ENCODE peak calls at places on chromosomes 5 and 9, in seven cellular contexts. P is pancreas; B is IMR-90; V is endothelial cell of umbilical vein; H is CD8-positive, alpha-beta T cell; X is brain microvascular endothelial cell; J is right atrium auricular region. O is an unnamed sample. For H3K27me3, the result is how much of the 10 kb centered on the place peaks cover.

GRCh38 chr5:21168557-21168956 is 1180.6 kb upstream of the CDH18 start:
- DNase-seq in P (no peak), B (no peak), V (no peak), H (no peak), X (no peak), J (no peak), O (no peak)

GRCh38 chr5:38378579-38378978 is 120.2 kb downstream of the EGFLAM start:
- DNase-seq in P (no peak), B (no peak), V (no peak), H (no peak), X (no peak), J (no peak), O (no peak)

GRCh38 chr9:89821081-89821480 is 216.3 kb downstream of the GADD45G start:
- DNase-seq in P (no peak), B (no peak), V (no peak), H (no peak), X (peak), J (peak), O (no peak)

GRCh38 chr5:72178910-72179815 is 71.9 kb downstream of the MAP1B start:
- DNase-seq in P (no peak), B (peak), V (no peak), H (no peak), X (peak), J (peak), O (peak)

GRCh38 chr5:92519717-92520632 is 1061.0 kb downstream of the NR2F1-AS1 start:
- DNase-seq in P (no peak), B (peak), V (no peak), H (no peak), X (no peak), J (no peak), O (no peak)

GRCh38 chr9:22044583-22044982 is 35.5 kb upstream of the CDKN2B start:
- DNase-seq in P (no peak), B (peak), V (peak), H (no peak), X (peak), J (no peak), O (no peak)

GRCh38 chr5:164053123-164053522 is 547.7 kb downstream of the MAT2B start:
- DNase-seq in P (no peak), B (peak), V (peak), H (no peak), X (no peak), J (no peak), O (no peak)

GRCh38 chr5:15008911-15009310 is 137.3 kb upstream of the ANKH start:
- DNase-seq in P (no peak), B (peak), V (no peak), H (no peak), X (peak), J (no peak), O (no peak)

GRCh38 chr5:57317341-57317740 is 143.5 kb downstream of the GPBP1 start:
- DNase-seq in P (no peak), B (no peak), V (no peak), H (no peak), X (peak), J (no peak), O (no peak)

GRCh38 chr9:95058795-95059386 is 258.6 kb downstream of the FANCC start:
- DNase-seq in P (no peak), B (peak), V (no peak), H (no peak), X (no peak), J (no peak), O (peak)

GRCh38 chr5:147690595-147690994 is 91.9 kb downstream of the JAKMIP2 start:
- DNase-seq in P (no peak), B (peak), V (no peak), H (no peak), X (no peak), J (no peak), O (no peak)

GRCh38 chr5:24773241-24773640 is 128.5 kb upstream of the CDH10 start:
- DNase-seq in P (no peak), B (no peak), V (no peak), H (no peak), X (no peak), J (no peak), O (no peak)

GRCh38 chr9:120366646-120367019 is 213.3 kb downstream of the CDK5RAP2 start:
- DNase-seq in P (no peak), B (peak), V (peak), H (no peak), X (peak), J (no peak), O (peak)

GRCh38 chr5:107570805-107571531 is 99.8 kb downstream of the EFNA5 start:
- DNase-seq in P (no peak), B (no peak), V (peak), H (peak), X (peak), J (no peak), O (no peak)

GRCh38 chr9:98533866-98534265 is 174.9 kb downstream of the GABBR2 start:
- DNase-seq in P (no peak), B (no peak), V (no peak), H (no peak), X (no peak), J (no peak), O (no peak)

GRCh38 chr5:57033103-57033502 is 81.2 kb upstream of the MIER3 start:
- DNase-seq in P (no peak), B (no peak), V (no peak), H (no peak), X (no peak), J (no peak), O (no peak)

GRCh38 chr9:106403081-106403480 is 459.9 kb upstream of the ZNF462 start:
- DNase-seq in P (no peak), B (no peak), V (no peak), H (no peak), X (peak), J (no peak), O (no peak)

GRCh38 chr9:116191757-116192415 is 38.3 kb downstream of the PAPPA start:
- DNase-seq in P (no peak), B (no peak), V (no peak), H (no peak), X (no peak), J (no peak), O (peak)

GRCh38 chr5:54013556-54014157 is 296.7 kb downstream of the ARL15 start:
- DNase-seq in P (no peak), B (peak), V (peak), H (no peak), X (peak), J (peak), O (peak)

GRCh38 chr5:171157775-171158174 is 151.3 kb upstream of the TLX3 start:
- DNase-seq in P (no peak), B (no peak), V (no peak), H (no peak), X (no peak), J (no peak), O (no peak)

GRCh38 chr9:4298255-4299005 is 1.4 kb downstream of the GLIS3 start:
- DNase-seq in P (peak), B (peak), V (peak), H (peak), X (no peak), J (peak), O (peak)

GRCh38 chr5:164188733-164189148 is 683.3 kb downstream of the MAT2B start:
- DNase-seq in P (no peak), B (no peak), V (peak), H (no peak), X (no peak), J (no peak), O (peak)

GRCh38 chr5:94388773-94389514 is 229.5 kb downstream of the KIAA0825 start:
- DNase-seq in P (no peak), B (no peak), V (no peak), H (no peak), X (no peak), J (no peak), O (no peak)

GRCh38 chr9:74803366-74804017 is 84.2 kb downstream of the TRPM6 start:
- DNase-seq in P (no peak), B (no peak), V (no peak), H (no peak), X (no peak), J (no peak), O (no peak)

GRCh38 chr5:124718376-124718775 is 28.1 kb downstream of the ZNF608 start:
- DNase-seq in P (no peak), B (no peak), V (peak), H (no peak), X (no peak), J (no peak), O (peak)

GRCh38 chr9:127654619-127655018 is 42.5 kb downstream of the STXBP1 start:
- DNase-seq in P (no peak), B (no peak), V (no peak), H (no peak), X (no peak), J (no peak), O (no peak)

GRCh38 chr5:138753794-138754698 is 821 bp downstream of the CTNNA1 start:
- DNase-seq in P (peak), B (peak), V (peak), H (peak), X (peak), J (peak), O (peak)

GRCh38 chr9:16002816-16003215 is 450.0 kb downstream of the CCDC171 start:
- DNase-seq in P (no peak), B (peak), V (no peak), H (no peak), X (peak), J (no peak), O (no peak)

GRCh38 chr9:71767421-71768321 is 642 bp downstream of the CEMIP2 start:
- DNase-seq in P (peak), B (peak), V (peak), H (no peak), X (no peak), J (no peak), O (peak)

GRCh38 chr5:179230061-179230461 is 115.2 kb downstream of the ADAMTS2 start:
- DNase-seq in P (no peak), B (no peak), V (no peak), H (no peak), X (no peak), J (peak), O (no peak)

GRCh38 chr5:159310492-159310891 is 19.8 kb downstream of the IL12B start:
- DNase-seq in P (no peak), B (no peak), V (no peak), H (peak), X (peak), J (no peak), O (no peak)

GRCh38 chr5:77972545-77973252 is 196.6 kb upstream of the TBCA start:
- DNase-seq in P (no peak), B (no peak), V (no peak), H (no peak), X (no peak), J (no peak), O (no peak)

GRCh38 chr5:976849-977751 is 31.5 kb upstream of the NKD2 start:
- DNase-seq in P (no peak), B (no peak), V (no peak), H (no peak), X (no peak), J (no peak), O (no peak)

GRCh38 chr9:72362680-72363139 is 2.3 kb downstream of the ZFAND5 start:
- DNase-seq in P (no peak), B (peak), V (peak), H (peak), X (peak), J (peak), O (peak)

GRCh38 chr5:35012796-35013195 is 35.0 kb downstream of the AGXT2 start:
- DNase-seq in P (no peak), B (no peak), V (no peak), H (no peak), X (no peak), J (peak), O (no peak)

GRCh38 chr9:131562032-131562959 is 17.0 kb downstream of the PRRT1B start:
- DNase-seq in P (no peak), B (peak), V (no peak), H (no peak), X (peak), J (no peak), O (peak)

GRCh38 chr5:147382776-147383175 is 127.1 kb downstream of the DPYSL3 start:
- DNase-seq in P (no peak), B (no peak), V (no peak), H (no peak), X (no peak), J (no peak), O (no peak)

GRCh38 chr5:146967646-146968045 is 89.1 kb upstream of the PPP2R2B start:
- DNase-seq in P (no peak), B (no peak), V (no peak), H (no peak), X (no peak), J (no peak), O (no peak)

GRCh38 chr5:33310471-33310870 is 130.3 kb upstream of the TARS1 start:
- DNase-seq in P (no peak), B (peak), V (no peak), H (no peak), X (no peak), J (no peak), O (no peak)

GRCh38 chr5:141810702-141811101 is 67.5 kb downstream of the PCDH1 start:
- DNase-seq in P (no peak), B (no peak), V (no peak), H (no peak), X (no peak), J (no peak), O (no peak)
- H3K27me3 ChIP-seq in P (under half), B (half or more), V (under half), H (under half), X (under half), J (under half), O (under half)

GRCh38 chr9:135186248-135187164 is 99.0 kb downstream of the OLFM1 start:
- DNase-seq in P (peak), B (no peak), V (no peak), H (no peak), X (no peak), J (no peak), O (no peak)

GRCh38 chr9:135189497-135189896 is 102.0 kb downstream of the OLFM1 start:
- DNase-seq in P (peak), B (no peak), V (no peak), H (no peak), X (no peak), J (no peak), O (no peak)

GRCh38 chr9:135187365-135187764 is 99.9 kb downstream of the OLFM1 start:
- DNase-seq in P (peak), B (no peak), V (no peak), H (no peak), X (no peak), J (no peak), O (no peak)

GRCh38 chr9:135190789-135191577 is 103.5 kb downstream of the OLFM1 start:
- DNase-seq in P (peak), B (no peak), V (no peak), H (no peak), X (no peak), J (no peak), O (no peak)

GRCh38 chr9:135188681-135189151 is 101.2 kb downstream of the OLFM1 start:
- DNase-seq in P (peak), B (no peak), V (no peak), H (no peak), X (no peak), J (no peak), O (no peak)
- H3K27me3 ChIP-seq in P (under half), B (under half), V (under half), H (under half), X (under half), J (under half), O (under half)

GRCh38 chr9:68703672-68704071 is 1.4 kb upstream of the PIP5K1B start:
- DNase-seq in P (no peak), B (no peak), V (no peak), H (no peak), X (no peak), J (no peak), O (no peak)

GRCh38 chr9:68705636-68706578 is 867 bp downstream of the PIP5K1B start:
- DNase-seq in P (no peak), B (no peak), V (peak), H (no peak), X (no peak), J (no peak), O (peak)

GRCh38 chr9:68704498-68704803 is 589 bp upstream of the PIP5K1B start:
- DNase-seq in P (no peak), B (no peak), V (no peak), H (no peak), X (no peak), J (no peak), O (no peak)

GRCh38 chr9:68706579-68707201 is 1.6 kb downstream of the PIP5K1B start:
- DNase-seq in P (no peak), B (no peak), V (no peak), H (no peak), X (no peak), J (no peak), O (peak)

DNA sequence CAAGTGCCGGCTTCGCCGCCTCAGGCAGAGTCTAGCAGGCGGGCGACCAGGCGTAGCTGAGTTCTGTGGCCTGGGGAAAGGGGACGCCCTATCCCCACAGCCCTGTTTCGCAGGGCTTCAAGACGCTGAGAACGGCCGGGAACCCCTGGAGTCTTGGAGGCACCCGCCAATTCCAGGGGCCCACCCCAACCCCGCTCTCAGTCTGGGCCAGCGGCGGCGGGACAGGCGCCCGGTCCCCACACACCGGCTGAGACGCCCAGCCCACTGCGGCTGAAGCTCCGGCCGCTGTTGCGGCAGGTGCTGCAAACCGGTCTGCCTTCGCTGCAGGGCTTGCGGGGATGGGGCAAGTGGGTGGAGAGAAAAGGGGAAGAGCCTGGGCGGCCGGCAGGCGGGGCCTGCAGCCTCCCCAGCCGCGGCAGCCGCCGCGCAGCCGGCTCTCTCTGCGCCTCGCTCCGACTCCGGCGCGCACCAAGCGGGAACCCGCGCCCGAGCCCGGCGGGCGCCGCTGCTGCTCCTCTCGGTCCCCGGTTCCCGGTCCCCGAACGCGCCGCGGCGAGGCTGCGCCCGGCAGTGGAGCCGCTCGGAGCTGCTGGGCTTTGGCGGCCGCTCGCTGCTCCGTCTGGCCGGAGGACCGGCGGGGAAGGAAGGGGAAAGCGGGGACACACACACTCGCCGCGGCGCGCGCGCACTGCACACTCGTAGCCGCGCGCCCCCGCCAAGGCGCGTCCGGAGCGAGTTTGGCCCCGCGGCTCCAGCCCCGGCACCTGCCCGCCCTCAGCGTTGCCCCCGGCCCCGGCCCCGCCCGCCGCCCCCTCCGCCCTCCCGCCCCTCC is at the start of gene PIP5K1B:
- DNase-seq in P (peak), B (peak), V (peak), H (no peak), X (peak), J (no peak), O (peak)
- H3K27me3 ChIP-seq in P (under half), B (under half), V (under half), H (under half), X (under half), J (under half), O (half or more)

GRCh38 chr9:134914501-134914834 is 3.2 kb downstream of the FCN1 start:
- DNase-seq in P (no peak), B (no peak), V (no peak), H (no peak), X (no peak), J (no peak), O (no peak)
- H3K27me3 ChIP-seq in P (under half), B (under half), V (under half), H (under half), X (under half), J (under half), O (under half)

GRCh38 chr9:36868591-36869282 is 165.3 kb downstream of the PAX5 start:
- DNase-seq in P (peak), B (no peak), V (no peak), H (no peak), X (no peak), J (no peak), O (no peak)

GRCh38 chr9:36865731-36866635 is 168.1 kb downstream of the PAX5 start:
- DNase-seq in P (peak), B (no peak), V (no peak), H (no peak), X (no peak), J (no peak), O (no peak)

GRCh38 chr9:36867241-36867640 is 166.8 kb downstream of the PAX5 start:
- DNase-seq in P (no peak), B (no peak), V (no peak), H (no peak), X (no peak), J (no peak), O (no peak)

GRCh38 chr9:36866840-36867239 is 167.2 kb downstream of the PAX5 start:
- DNase-seq in P (no peak), B (no peak), V (no peak), H (no peak), X (no peak), J (no peak), O (peak)

DNA sequence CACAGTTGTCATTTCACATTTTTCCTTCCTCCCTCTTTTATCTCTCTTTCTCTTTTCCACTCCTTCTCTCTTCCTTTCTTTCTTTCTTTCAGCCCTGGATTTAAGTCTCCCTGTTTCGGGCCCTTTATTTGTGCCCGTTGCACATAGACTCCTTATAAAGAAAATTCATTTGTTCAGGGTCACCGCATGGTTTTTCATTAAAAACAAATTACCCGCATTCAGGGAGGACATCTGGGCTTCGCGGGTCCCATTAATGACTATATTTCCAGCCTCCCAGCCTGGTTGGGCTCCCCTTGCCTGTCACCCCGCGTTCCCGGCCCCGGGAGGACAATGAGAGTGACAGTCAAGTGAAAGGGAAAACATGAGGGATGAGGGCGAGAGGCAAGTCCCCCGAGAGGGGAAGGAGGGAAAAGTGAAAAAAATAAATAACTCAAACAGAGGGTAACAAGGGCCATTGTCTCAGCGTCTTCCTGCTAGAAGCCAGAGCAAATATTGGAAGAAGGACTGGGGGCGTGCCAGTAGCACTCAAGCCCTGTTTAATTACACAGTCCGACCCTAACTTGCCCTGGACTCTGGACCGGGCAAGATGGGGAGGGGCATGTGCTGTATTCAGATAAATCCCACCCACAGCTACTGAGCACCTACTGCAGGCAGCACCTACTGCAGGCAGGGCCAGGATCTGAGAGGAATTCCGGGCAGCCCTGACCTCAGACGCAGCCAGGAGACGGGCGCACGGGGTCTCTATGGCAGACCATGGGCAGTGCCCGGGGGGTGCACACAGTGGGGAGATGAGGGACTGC is 166.2 kb downstream of the PAX5 start:
- DNase-seq in P (peak), B (no peak), V (no peak), H (no peak), X (no peak), J (no peak), O (no peak)
- H3K27me3 ChIP-seq in P (under half), B (half or more), V (under half), H (under half), X (under half), J (under half), O (under half)

GRCh38 chr9:130289711-130290241 is 24.2 kb downstream of the HMCN2 start:
- DNase-seq in P (peak), B (no peak), V (no peak), H (no peak), X (no peak), J (no peak), O (no peak)
- H3K27me3 ChIP-seq in P (under half), B (half or more), V (under half), H (under half), X (under half), J (under half), O (under half)

DNA sequence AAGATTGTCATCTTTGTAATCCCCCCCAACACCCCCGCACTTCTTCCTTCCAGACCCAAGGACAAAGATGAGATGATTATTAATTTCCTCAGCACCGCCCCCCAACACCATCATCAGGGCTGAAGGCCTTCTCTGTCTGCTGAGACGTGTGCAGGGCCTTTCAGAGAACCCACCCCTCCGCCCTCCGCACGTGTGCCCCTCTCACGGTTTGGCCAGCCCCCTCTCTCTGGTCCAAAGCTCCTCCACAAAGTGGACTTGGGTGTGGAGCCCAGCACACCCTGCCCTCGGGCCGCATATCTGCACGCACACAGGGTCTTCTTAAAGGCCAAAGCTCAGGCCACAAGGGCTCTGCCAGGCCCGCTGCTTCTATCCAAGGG is 32.0 kb downstream of the PAX5 start:
- DNase-seq in P (no peak), B (no peak), V (no peak), H (no peak), X (no peak), J (no peak), O (no peak)
- H3K27me3 ChIP-seq in P (under half), B (half or more), V (half or more), H (under half), X (half or more), J (under half), O (under half)